ENCODE peak calls at places on chromosome 7, in four cellular contexts. One of them, this sample, is unnamed.

GRCh38 chr7:94676431-94676830 is 20.5 kb upstream of the SGCE start:
- DNase-seq in WTC11: no peak
- DNase-seq in K562: no peak
- DNase-seq in HepG2: no peak
- DNase-seq in this sample: no peak

GRCh38 chr7:86248977-86249376 is 394.7 kb upstream of the GRM3 start:
- DNase-seq in WTC11: no peak
- DNase-seq in K562: no peak
- DNase-seq in HepG2: no peak
- DNase-seq in this sample: no peak

GRCh38 chr7:4083513-4083912 is 598.6 kb upstream of the FOXK1 start:
- DNase-seq in WTC11: no peak
- DNase-seq in K562: no peak
- DNase-seq in HepG2: no peak
- DNase-seq in this sample: no peak

GRCh38 chr7:51645707-51646298 is 329.2 kb upstream of the COBL start:
- DNase-seq in WTC11: no peak
- DNase-seq in K562: no peak
- DNase-seq in HepG2: no peak
- DNase-seq in this sample: no peak

GRCh38 chr7:84393776-84394175 is 199.2 kb upstream of the SEMA3A start:
- DNase-seq in WTC11: no peak
- DNase-seq in K562: no peak
- DNase-seq in HepG2: no peak
- DNase-seq in this sample: no peak

GRCh38 chr7:36367561-36367889 is 22.1 kb upstream of the ANLN start:
- DNase-seq in WTC11: no peak
- DNase-seq in K562: no peak
- DNase-seq in HepG2: no peak
- DNase-seq in this sample: no peak

GRCh38 chr7:143494622-143495021 is 16.9 kb downstream of the TAS2R41 start:
- DNase-seq in WTC11: no peak
- DNase-seq in K562: no peak
- DNase-seq in HepG2: no peak
- DNase-seq in this sample: peak

GRCh38 chr7:120260111-120260510 is 12.9 kb upstream of the KCND2 start:
- DNase-seq in WTC11: no peak
- DNase-seq in K562: no peak
- DNase-seq in HepG2: no peak
- DNase-seq in this sample: no peak

GRCh38 chr7:107441576-107442422 is 28.1 kb upstream of the GPR22 start:
- DNase-seq in WTC11: no peak
- DNase-seq in K562: no peak
- DNase-seq in HepG2: no peak
- DNase-seq in this sample: no peak

GRCh38 chr7:22781230-22781711 is 41.4 kb downstream of the TOMM7 start:
- DNase-seq in WTC11: no peak
- DNase-seq in K562: peak
- DNase-seq in HepG2: no peak
- DNase-seq in this sample: no peak

GRCh38 chr7:82284936-82285519 is 158.5 kb downstream of the CACNA2D1 start:
- DNase-seq in WTC11: peak
- DNase-seq in K562: no peak
- DNase-seq in HepG2: no peak
- DNase-seq in this sample: no peak

GRCh38 chr7:135929692-135930091 is 47.5 kb downstream of the MTPN start:
- DNase-seq in WTC11: no peak
- DNase-seq in K562: peak
- DNase-seq in HepG2: peak
- DNase-seq in this sample: no peak

GRCh38 chr7:3065724-3066143 is 22.1 kb upstream of the CARD11 start:
- DNase-seq in WTC11: peak
- DNase-seq in K562: peak
- DNase-seq in HepG2: peak
- DNase-seq in this sample: peak

GRCh38 chr7:42219447-42219846 is 17.6 kb downstream of the GLI3 start:
- DNase-seq in WTC11: no peak
- DNase-seq in K562: no peak
- DNase-seq in HepG2: no peak
- DNase-seq in this sample: no peak

GRCh38 chr7:35908305-35909223 is 107.7 kb downstream of the SEPTIN7 start:
- DNase-seq in WTC11: no peak
- DNase-seq in K562: no peak
- DNase-seq in HepG2: no peak
- DNase-seq in this sample: no peak

GRCh38 chr7:94289071-94289470 is 105.6 kb upstream of the COL1A2 start:
- DNase-seq in WTC11: peak
- DNase-seq in K562: peak
- DNase-seq in HepG2: peak
- DNase-seq in this sample: peak

GRCh38 chr7:132993377-132994013 is 88.4 kb downstream of the CHCHD3 start:
- DNase-seq in WTC11: no peak
- DNase-seq in K562: peak
- DNase-seq in HepG2: no peak
- DNase-seq in this sample: no peak

GRCh38 chr7:158110034-158110590 is 477.5 kb downstream of the PTPRN2 start:
- DNase-seq in WTC11: no peak
- DNase-seq in K562: no peak
- DNase-seq in HepG2: no peak
- DNase-seq in this sample: no peak

GRCh38 chr7:149261321-149261828 is 621 bp upstream of the ZNF783 start:
- DNase-seq in WTC11: no peak
- DNase-seq in K562: no peak
- DNase-seq in HepG2: no peak
- DNase-seq in this sample: peak

GRCh38 chr7:140601566-140602174 is 38.9 kb downstream of the DENND2A start:
- DNase-seq in WTC11: no peak
- DNase-seq in K562: no peak
- DNase-seq in HepG2: no peak
- DNase-seq in this sample: no peak

GRCh38 chr7:33901847-33902246 is 3.5 kb upstream of the BMPER start:
- DNase-seq in WTC11: peak
- DNase-seq in K562: no peak
- DNase-seq in HepG2: no peak
- DNase-seq in this sample: no peak

GRCh38 chr7:27165089-27165654 is at the start of gene HOXA9:
- DNase-seq in WTC11: peak
- DNase-seq in K562: no peak
- DNase-seq in HepG2: no peak
- DNase-seq in this sample: no peak

GRCh38 chr7:66930341-66930740 is 9.3 kb downstream of the TMEM248 start:
- DNase-seq in WTC11: peak
- DNase-seq in K562: peak
- DNase-seq in HepG2: no peak
- DNase-seq in this sample: no peak

GRCh38 chr7:32204361-32205018 is 134.3 kb upstream of the PDE1C start:
- DNase-seq in WTC11: peak
- DNase-seq in K562: peak
- DNase-seq in HepG2: peak
- DNase-seq in this sample: peak

GRCh38 chr7:135326636-135327280 is 93.1 kb downstream of the STRA8 start:
- DNase-seq in WTC11: no peak
- DNase-seq in K562: no peak
- DNase-seq in HepG2: no peak
- DNase-seq in this sample: no peak

GRCh38 chr7:140653319-140654108 is 12.9 kb upstream of the DENND2A start:
- DNase-seq in WTC11: peak
- DNase-seq in K562: peak
- DNase-seq in HepG2: peak
- DNase-seq in this sample: peak

GRCh38 chr7:143322646-143323343 is 6.9 kb downstream of the CLCN1 start:
- DNase-seq in WTC11: no peak
- DNase-seq in K562: no peak
- DNase-seq in HepG2: no peak
- DNase-seq in this sample: no peak

GRCh38 chr7:131300572-131301466 is 26.9 kb upstream of the MKLN1 start:
- DNase-seq in WTC11: no peak
- DNase-seq in K562: no peak
- DNase-seq in HepG2: no peak
- DNase-seq in this sample: no peak

GRCh38 chr7:18125536-18125935 is 97.9 kb upstream of the PRPS1L1 start:
- DNase-seq in WTC11: no peak
- DNase-seq in K562: no peak
- DNase-seq in HepG2: no peak
- DNase-seq in this sample: no peak

GRCh38 chr7:116499168-116500070 is at the start of gene CAV2:
- DNase-seq in WTC11: peak
- DNase-seq in K562: peak
- DNase-seq in HepG2: no peak
- DNase-seq in this sample: peak

GRCh38 chr7:121084256-121084655 is 95.7 kb downstream of the CPED1 start:
- DNase-seq in WTC11: no peak
- DNase-seq in K562: no peak
- DNase-seq in HepG2: no peak
- DNase-seq in this sample: no peak

GRCh38 chr7:44471436-44471835 is 19.0 kb downstream of the NUDCD3 start:
- DNase-seq in WTC11: no peak
- DNase-seq in K562: no peak
- DNase-seq in HepG2: no peak
- DNase-seq in this sample: no peak

GRCh38 chr7:73376671-73377412 is 48.9 kb downstream of the FKBP6 start:
- DNase-seq in WTC11: no peak
- DNase-seq in K562: no peak
- DNase-seq in HepG2: no peak
- DNase-seq in this sample: no peak

GRCh38 chr7:120841608-120842007 is 16.3 kb downstream of the TSPAN12 start:
- DNase-seq in WTC11: no peak
- DNase-seq in K562: no peak
- DNase-seq in HepG2: no peak
- DNase-seq in this sample: no peak

GRCh38 chr7:3089493-3089892 is 45.8 kb upstream of the CARD11 start:
- DNase-seq in WTC11: peak
- DNase-seq in K562: peak
- DNase-seq in HepG2: peak
- DNase-seq in this sample: peak

GRCh38 chr7:16098585-16099179 is 322.7 kb downstream of the CRPPA start:
- DNase-seq in WTC11: no peak
- DNase-seq in K562: peak
- DNase-seq in HepG2: no peak
- DNase-seq in this sample: peak

GRCh38 chr7:46571996-46572395 is 650.9 kb upstream of the IGFBP3 start:
- DNase-seq in WTC11: no peak
- DNase-seq in K562: no peak
- DNase-seq in HepG2: no peak
- DNase-seq in this sample: no peak

GRCh38 chr7:1851731-1852531 is 181.9 kb downstream of the ELFN1 start:
- DNase-seq in WTC11: peak
- DNase-seq in K562: no peak
- DNase-seq in HepG2: no peak
- DNase-seq in this sample: no peak

GRCh38 chr7:1848911-1849311 is 178.8 kb downstream of the ELFN1 start:
- DNase-seq in WTC11: no peak
- DNase-seq in K562: no peak
- DNase-seq in HepG2: no peak
- DNase-seq in this sample: no peak

GRCh38 chr7:1849351-1849951 is 179.4 kb downstream of the ELFN1 start:
- DNase-seq in WTC11: peak
- DNase-seq in K562: no peak
- DNase-seq in HepG2: no peak
- DNase-seq in this sample: no peak

GRCh38 chr7:1850976-1851571 is 181.0 kb downstream of the ELFN1 start:
- DNase-seq in WTC11: no peak
- DNase-seq in K562: no peak
- DNase-seq in HepG2: no peak
- DNase-seq in this sample: no peak

DNA sequence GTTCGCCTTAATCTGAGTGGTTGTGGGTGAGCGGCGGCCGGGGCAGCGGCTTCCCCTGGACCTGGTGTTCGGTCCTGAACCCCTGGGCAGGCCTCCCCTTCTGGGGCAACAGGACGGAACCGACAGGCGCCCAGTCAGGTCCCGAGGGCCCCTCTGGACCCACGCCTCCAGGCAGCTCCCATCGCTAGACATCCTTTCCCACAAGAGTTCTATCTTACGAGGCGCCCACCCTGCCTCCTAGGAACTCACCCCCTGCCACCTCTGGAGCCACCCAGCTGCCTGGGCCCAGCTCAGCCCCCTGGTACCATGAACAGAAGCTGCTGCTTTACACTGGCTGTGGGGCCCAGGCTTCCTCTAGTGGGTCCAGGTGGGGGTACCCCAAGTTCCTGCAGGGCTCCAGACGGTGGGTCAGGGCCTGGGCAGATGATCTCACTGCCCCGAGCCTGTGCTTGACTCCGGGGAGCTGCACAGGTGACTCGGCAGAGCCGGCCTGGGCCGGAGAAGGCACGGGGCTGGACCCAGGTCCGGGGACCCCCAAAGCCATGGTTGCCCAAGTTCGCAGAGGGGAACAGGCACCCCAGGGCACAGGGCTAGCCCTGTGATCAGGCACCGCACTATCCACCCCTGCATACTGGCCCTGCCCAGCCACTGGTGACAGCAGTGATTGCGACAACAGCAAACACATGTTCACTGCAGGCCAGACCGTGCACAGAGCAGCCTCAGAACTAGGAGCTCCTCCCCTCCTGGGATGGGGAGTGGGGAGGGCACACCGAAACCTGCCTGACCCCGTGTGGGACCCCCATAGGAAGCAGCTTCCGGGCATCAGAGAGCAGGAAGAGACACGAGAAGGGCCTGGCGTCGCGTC is 180.3 kb downstream of the ELFN1 start:
- DNase-seq in WTC11: peak
- DNase-seq in K562: no peak
- DNase-seq in HepG2: no peak
- DNase-seq in this sample: no peak
- TF ChIP-seq NR3C1 in WTC11: no peak
- TF ChIP-seq NR3C1 in K562: no peak
- TF ChIP-seq NR3C1 in HepG2: no peak
- TF ChIP-seq NR3C1 in this sample: no peak

GRCh38 chr7:229184-229964 is 37.0 kb downstream of the FAM20C start:
- DNase-seq in WTC11: no peak
- DNase-seq in K562: no peak
- DNase-seq in HepG2: no peak
- DNase-seq in this sample: no peak
- TF ChIP-seq HMGXB4 in WTC11: no peak
- TF ChIP-seq HMGXB4 in K562: no peak
- TF ChIP-seq HMGXB4 in HepG2: no peak
- TF ChIP-seq HMGXB4 in this sample: no peak

GRCh38 chr7:151174246-151175046 is 7.0 kb upstream of the GBX1 start:
- DNase-seq in WTC11: peak
- DNase-seq in K562: no peak
- DNase-seq in HepG2: no peak
- DNase-seq in this sample: no peak
- TF ChIP-seq NR3C1 in WTC11: no peak
- TF ChIP-seq NR3C1 in K562: no peak
- TF ChIP-seq NR3C1 in HepG2: no peak
- TF ChIP-seq NR3C1 in this sample: no peak

DNA sequence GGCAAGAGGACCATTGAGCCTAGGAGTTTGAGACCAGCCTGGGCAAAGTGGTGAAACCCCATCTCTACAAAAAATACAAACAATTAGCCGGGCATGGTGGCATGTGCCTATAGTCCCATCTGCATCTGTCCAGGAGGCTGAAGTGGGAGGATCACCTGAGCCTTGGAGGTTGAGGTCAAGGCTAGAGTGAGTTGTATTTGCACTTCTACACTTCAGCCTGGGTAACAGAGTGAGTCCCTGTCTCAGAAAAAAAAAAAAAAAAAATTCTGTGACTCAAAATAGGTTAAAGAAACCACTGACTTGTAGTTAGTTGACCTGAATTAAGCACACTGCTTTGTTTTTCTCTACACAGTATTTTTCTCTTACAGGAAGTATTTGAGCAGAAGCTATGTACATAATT is 74.4 kb downstream of the METTL2B start:
- DNase-seq in WTC11: no peak
- DNase-seq in K562: no peak
- DNase-seq in HepG2: no peak
- DNase-seq in this sample: no peak
- TF ChIP-seq HMGXB4 in WTC11: no peak
- TF ChIP-seq HMGXB4 in K562: no peak
- TF ChIP-seq HMGXB4 in HepG2: no peak
- TF ChIP-seq HMGXB4 in this sample: no peak

This sample was measured in A549.